ENCODE peak calls at places on chromosomes 13 and 19, in four cellular contexts. J is activated CD4-positive, CD25-positive, alpha-beta regulatory T cell; S is glutamatergic neuron; W is stimulated activated CD4-positive, alpha-beta T cell treated with anti-CD3 and anti-CD28 coated beads, Interleukin-4, amount 100 ng/mL, for 4 hours. G is an unnamed sample.

GRCh38 chr19:3970313-3970807 is 539 bp downstream of the DAPK3 start:
- DNase-seq in J (no peak), S (no peak), W (no peak), G (no peak)

GRCh38 chr13:22812793-22813192 is 368.0 kb upstream of the SGCG start:
- DNase-seq in J (no peak), S (no peak), W (no peak), G (no peak)

GRCh38 chr13:50732712-50733111 is 110.8 kb downstream of the DLEU7 start:
- DNase-seq in J (no peak), S (no peak), W (no peak), G (no peak)

GRCh38 chr19:7294571-7295212 is 478 bp upstream of the INSR start:
- DNase-seq in J (no peak), S (peak), W (no peak), G (peak)

GRCh38 chr19:46453661-46454060 is 17.7 kb downstream of the PNMA8A start:
- DNase-seq in J (no peak), S (no peak), W (no peak), G (no peak)

GRCh38 chr19:29598496-29598895 is 7.6 kb upstream of the POP4 start:
- DNase-seq in J (no peak), S (no peak), W (no peak), G (no peak)

GRCh38 chr19:48868196-48868886 is at the start of gene PLEKHA4:
- DNase-seq in J (no peak), S (peak), W (no peak), G (no peak)

GRCh38 chr19:48321372-48321621 is 4.1 kb upstream of the EMP3 start:
- DNase-seq in J (peak), S (peak), W (peak), G (peak)

GRCh38 chr19:53998223-53998622 is 6.8 kb downstream of the CACNG6 start:
- DNase-seq in J (no peak), S (no peak), W (no peak), G (no peak)

GRCh38 chr19:21705393-21705792 is 62.0 kb downstream of the ZNF100 start:
- DNase-seq in J (no peak), S (no peak), W (no peak), G (no peak)

GRCh38 chr13:97266734-97267417 is 44.7 kb downstream of the MBNL2 start:
- DNase-seq in J (no peak), S (no peak), W (no peak), G (no peak)

GRCh38 chr19:58559275-58560006 is 1.0 kb upstream of the UBE2M start:
- DNase-seq in J (no peak), S (peak), W (peak), G (peak)

GRCh38 chr19:14318873-14319272 is 62.4 kb upstream of the ADGRE5 start:
- DNase-seq in J (no peak), S (peak), W (no peak), G (no peak)

GRCh38 chr13:94352057-94352456 is 127.4 kb downstream of the DCT start:
- DNase-seq in J (no peak), S (no peak), W (no peak), G (no peak)

GRCh38 chr19:1221141-1221903 is 15.7 kb downstream of the STK11 start:
- DNase-seq in J (no peak), S (peak), W (no peak), G (peak)

GRCh38 chr13:19794552-19795143 is 11.9 kb upstream of the PSPC1 start:
- DNase-seq in J (no peak), S (no peak), W (no peak), G (peak)

GRCh38 chr13:99374994-99375805 is 68.0 kb upstream of the GPR183 start:
- DNase-seq in J (no peak), S (no peak), W (no peak), G (no peak)

GRCh38 chr19:19591133-19591825 is 27.2 kb downstream of the PBX4 start:
- DNase-seq in J (peak), S (no peak), W (peak), G (peak)

GRCh38 chr13:30551194-30551593 is 66.5 kb upstream of the USPL1 start:
- DNase-seq in J (no peak), S (no peak), W (no peak), G (no peak)

GRCh38 chr13:35549481-35549880 is 73.0 kb upstream of the MAB21L1 start:
- DNase-seq in J (no peak), S (no peak), W (no peak), G (no peak)

GRCh38 chr19:485122-485521 is 11.2 kb upstream of the MADCAM1 start:
- DNase-seq in J (no peak), S (peak), W (no peak), G (peak)

G was measured in upper lobe of left lung.